ENCODE peak calls at places on chromosomes 3 and 15, in five cellular contexts. M is CD8-positive, alpha-beta T cell; R is Peyer's patch; E is prostate gland; K is PC-3. T is an unnamed sample. For H3K36me3 and H3K9me3, the result is how much of the 10 kb centered on the place peaks cover.

GRCh38 chr3:89360155-89360554 is 252.7 kb downstream of the EPHA3 start:
- DNase-seq in M (no peak), R (no peak), E (no peak), K (peak), T (no peak)

GRCh38 chr15:71333839-71334238 is 218.6 kb downstream of the THSD4 start:
- DNase-seq in M (no peak), R (no peak), E (no peak), K (no peak), T (peak)

GRCh38 chr15:87577336-87577735 is 679.2 kb downstream of the NTRK3 start:
- DNase-seq in M (no peak), R (no peak), E (no peak), K (no peak), T (no peak)

GRCh38 chr3:173510565-173510964 is 113.0 kb downstream of the NLGN1 start:
- DNase-seq in M (no peak), R (no peak), E (no peak), K (no peak), T (no peak)

GRCh38 chr3:775178-775885 is 317.5 kb upstream of the CNTN6 start:
- DNase-seq in M (no peak), R (no peak), E (no peak), K (peak), T (no peak)

GRCh38 chr15:33086500-33087141 is 107.9 kb downstream of the FMN1 start:
- DNase-seq in M (no peak), R (no peak), E (no peak), K (peak), T (no peak)

GRCh38 chr15:99677540-99678134 is 55.6 kb downstream of the LYSMD4 start:
- DNase-seq in M (no peak), R (no peak), E (no peak), K (no peak), T (no peak)

GRCh38 chr3:117836296-117836695 is 1126.7 kb downstream of the TUSC7 start:
- DNase-seq in M (no peak), R (no peak), E (no peak), K (no peak), T (no peak)

GRCh38 chr15:20340931-20341661 is 200.5 kb downstream of the GOLGA6L6 start:
- DNase-seq in M (peak), R (peak), E (peak), K (peak), T (peak)

GRCh38 chr3:169218314-169218983 is 445.1 kb downstream of the MECOM start:
- DNase-seq in M (no peak), R (peak), E (peak), K (peak), T (peak)

GRCh38 chr3:1139071-1139470 is 46.2 kb downstream of the CNTN6 start:
- DNase-seq in M (no peak), R (no peak), E (no peak), K (no peak), T (no peak)

GRCh38 chr3:187912007-187912406 is 166.7 kb upstream of the BCL6 start:
- DNase-seq in M (no peak), R (no peak), E (no peak), K (no peak), T (no peak)

GRCh38 chr15:78329625-78330024 is 10.5 kb upstream of the CRABP1 start:
- DNase-seq in M (no peak), R (no peak), E (no peak), K (peak), T (no peak)

GRCh38 chr3:126361211-126361610 is 4.0 kb upstream of the KLF15 start:
- DNase-seq in M (no peak), R (peak), E (no peak), K (no peak), T (no peak)

GRCh38 chr15:26665950-26666921 is 106.6 kb downstream of the GABRB3 start:
- DNase-seq in M (no peak), R (no peak), E (no peak), K (peak), T (no peak)

GRCh38 chr15:28021281-28022039 is 77.7 kb downstream of the OCA2 start:
- DNase-seq in M (peak), R (peak), E (peak), K (peak), T (peak)

GRCh38 chr3:48130321-48130881 is 57.8 kb downstream of the CDC25A start:
- DNase-seq in M (no peak), R (peak), E (no peak), K (no peak), T (peak)

GRCh38 chr15:61050844-61051569 is 178.1 kb downstream of the RORA start:
- DNase-seq in M (no peak), R (no peak), E (no peak), K (peak), T (peak)

GRCh38 chr3:159458982-159459381 is 529.7 kb upstream of the IL12A start:
- DNase-seq in M (no peak), R (no peak), E (no peak), K (no peak), T (no peak)

GRCh38 chr3:97579365-97579764 is 185.2 kb upstream of the ARL6 start:
- DNase-seq in M (no peak), R (no peak), E (no peak), K (peak), T (no peak)

GRCh38 chr3:51379301-51379700 is 5.8 kb upstream of the MANF start:
- DNase-seq in M (no peak), R (no peak), E (no peak), K (no peak), T (no peak)

GRCh38 chr3:69251078-69251805 is 128.8 kb upstream of the LMOD3 start:
- DNase-seq in M (no peak), R (no peak), E (no peak), K (no peak), T (no peak)

GRCh38 chr3:31466016-31466415 is 66.7 kb upstream of the STT3B start:
- DNase-seq in M (no peak), R (no peak), E (no peak), K (peak), T (peak)

GRCh38 chr3:146974001-146974400 is 368.9 kb upstream of the PLSCR5 start:
- DNase-seq in M (no peak), R (no peak), E (no peak), K (no peak), T (no peak)

GRCh38 chr3:195258449-195259145 is 12.4 kb downstream of the XXYLT1 start:
- DNase-seq in M (no peak), R (peak), E (peak), K (no peak), T (no peak)

GRCh38 chr3:143343944-143344343 is 224.4 kb downstream of the CHST2 start:
- DNase-seq in M (no peak), R (no peak), E (no peak), K (no peak), T (no peak)

GRCh38 chr15:51403072-51403878 is 61.8 kb downstream of the GLDN start:
- DNase-seq in M (no peak), R (no peak), E (no peak), K (peak), T (no peak)

GRCh38 chr3:106296111-106296510 is 427.3 kb upstream of the CBLB start:
- DNase-seq in M (no peak), R (no peak), E (no peak), K (no peak), T (no peak)

GRCh38 chr3:189842681-189843602 is 211.8 kb downstream of the TP63 start:
- DNase-seq in M (no peak), R (no peak), E (peak), K (no peak), T (no peak)

GRCh38 chr3:24475945-24476344 is 18.7 kb downstream of the THRB start:
- DNase-seq in M (no peak), R (no peak), E (no peak), K (peak), T (peak)

GRCh38 chr3:171108066-171108465 is 81.5 kb upstream of the SLC2A2 start:
- DNase-seq in M (no peak), R (no peak), E (no peak), K (peak), T (peak)

GRCh38 chr3:162391301-162391700 is 894.7 kb downstream of the OTOL1 start:
- DNase-seq in M (no peak), R (no peak), E (no peak), K (peak), T (no peak)

GRCh38 chr15:52348056-52348745 is 52.6 kb upstream of the MYO5C start:
- DNase-seq in M (no peak), R (no peak), E (no peak), K (peak), T (no peak)

GRCh38 chr3:69433938-69434263 is 48.0 kb upstream of the FRMD4B start:
- DNase-seq in M (no peak), R (no peak), E (no peak), K (peak), T (peak)

GRCh38 chr3:170622369-170623159 is 36.7 kb upstream of the SLC7A14 start:
- DNase-seq in M (no peak), R (no peak), E (no peak), K (no peak), T (peak)

GRCh38 chr3:188294823-188295487 is 141.0 kb downstream of the LPP start:
- DNase-seq in M (no peak), R (no peak), E (peak), K (peak), T (peak)

GRCh38 chr3:139764936-139765335 is 87.2 kb upstream of the NMNAT3 start:
- DNase-seq in M (no peak), R (no peak), E (no peak), K (peak), T (peak)

GRCh38 chr15:52788099-52788986 is 1.8 kb downstream of the ONECUT1 start:
- DNase-seq in M (no peak), R (no peak), E (no peak), K (no peak), T (no peak)

GRCh38 chr15:29774900-29775299 is 47.4 kb downstream of the TJP1 start:
- DNase-seq in M (no peak), R (no peak), E (no peak), K (peak), T (peak)

GRCh38 chr15:65172531-65172930 is 12.6 kb downstream of the CLPX start:
- DNase-seq in M (no peak), R (no peak), E (no peak), K (no peak), T (no peak)
- H3K36me3 ChIP-seq in M (under half), R (under half), E (under half), K (under half), T (half or more)

DNA sequence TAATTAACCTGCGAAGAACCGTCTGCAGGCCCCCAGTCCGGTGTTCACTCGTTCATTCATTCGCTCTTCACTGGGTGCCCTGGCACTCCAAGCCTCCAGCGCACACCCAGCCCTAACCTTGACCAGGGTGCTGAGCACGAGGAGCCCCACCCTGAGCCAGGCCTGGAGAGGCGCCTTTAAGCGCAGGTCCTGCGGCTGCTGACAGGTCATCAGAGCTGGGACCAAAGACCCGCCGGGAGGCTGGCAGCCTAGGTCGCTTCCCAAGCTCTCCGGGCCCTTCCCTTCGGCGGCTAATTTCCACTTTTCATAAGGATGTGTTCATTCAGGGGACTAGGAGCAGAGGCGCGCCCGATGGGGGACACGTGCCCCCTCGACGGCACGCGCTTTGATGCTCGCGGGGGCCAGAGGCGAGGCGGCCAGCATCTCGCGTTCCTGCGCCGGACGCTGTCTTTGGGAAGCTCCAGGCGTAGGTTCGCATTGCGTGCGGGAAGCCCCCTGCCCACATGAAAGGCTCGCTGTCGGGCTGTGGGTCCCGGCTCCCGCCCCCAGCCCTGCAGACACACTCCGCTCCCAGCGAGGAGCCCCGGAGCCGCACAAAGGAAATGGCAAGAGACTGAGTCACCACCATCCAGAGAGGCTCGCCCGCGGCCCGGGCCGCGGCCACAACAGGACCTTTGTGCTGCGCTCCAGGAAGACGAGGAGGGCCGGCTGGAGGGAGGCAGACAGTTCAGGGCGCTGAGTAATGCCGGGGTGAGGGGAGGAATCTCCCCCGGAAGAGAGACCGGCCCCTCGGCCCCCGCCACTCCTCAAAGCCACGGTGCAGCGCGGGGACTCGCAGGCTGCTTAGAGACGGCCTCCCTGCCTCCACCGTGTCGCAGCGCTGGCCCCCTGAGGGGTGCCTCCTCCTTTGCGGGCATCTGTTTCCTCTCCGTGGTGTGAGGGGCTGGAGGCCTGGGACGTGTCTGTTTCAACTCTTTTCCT is 266.4 kb upstream of the HES1 start:
- DNase-seq in M (no peak), R (peak), E (no peak), K (peak), T (peak)
- H3K4me3 ChIP-seq in M (no peak), R (no peak), E (no peak), K (peak), T (no peak)

DNA sequence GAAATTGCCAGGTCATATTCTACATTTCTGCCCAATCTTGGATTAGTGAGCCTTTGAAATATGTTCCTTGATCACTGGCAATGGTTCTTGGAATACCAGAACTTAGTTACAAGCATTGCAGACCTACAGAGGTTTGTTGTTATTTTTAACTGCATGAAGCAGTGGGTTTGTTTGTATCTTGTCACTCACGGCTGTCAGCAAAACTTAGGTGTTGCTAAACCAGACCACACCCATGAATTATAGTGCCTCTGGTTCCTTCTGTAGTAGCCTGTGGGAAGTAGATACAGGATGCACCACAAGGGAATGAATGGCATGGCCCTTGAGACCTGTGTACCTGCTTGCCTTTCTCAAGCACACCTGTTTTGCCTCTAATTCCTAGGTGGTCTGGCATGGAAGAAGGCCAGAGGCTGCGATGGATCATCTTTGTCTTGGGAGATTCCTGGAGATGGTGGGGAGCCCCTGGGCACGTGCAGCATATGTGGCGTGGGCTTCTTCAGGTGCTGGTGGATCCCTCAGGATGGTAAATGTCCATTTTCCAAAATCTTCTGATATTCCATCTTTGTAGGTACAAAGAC is 138.8 kb downstream of the SNRPN start:
- DNase-seq in M (no peak), R (no peak), E (no peak), K (no peak), T (no peak)
- H3K9me3 ChIP-seq in M (under half), R (half or more), E (under half), K (under half), T (under half)

GRCh38 chr15:74631408-74631807 is 15.8 kb downstream of the CLK3 start:
- DNase-seq in M (no peak), R (no peak), E (no peak), K (no peak), T (no peak)

GRCh38 chr15:74632601-74633000 is 17.0 kb downstream of the CLK3 start:
- DNase-seq in M (no peak), R (no peak), E (no peak), K (no peak), T (no peak)

GRCh38 chr15:74635228-74635627 is 19.6 kb downstream of the CLK3 start:
- DNase-seq in M (peak), R (peak), E (peak), K (peak), T (peak)

GRCh38 chr15:74631935-74632560 is 16.4 kb downstream of the CLK3 start:
- DNase-seq in M (peak), R (peak), E (peak), K (peak), T (peak)

DNA sequence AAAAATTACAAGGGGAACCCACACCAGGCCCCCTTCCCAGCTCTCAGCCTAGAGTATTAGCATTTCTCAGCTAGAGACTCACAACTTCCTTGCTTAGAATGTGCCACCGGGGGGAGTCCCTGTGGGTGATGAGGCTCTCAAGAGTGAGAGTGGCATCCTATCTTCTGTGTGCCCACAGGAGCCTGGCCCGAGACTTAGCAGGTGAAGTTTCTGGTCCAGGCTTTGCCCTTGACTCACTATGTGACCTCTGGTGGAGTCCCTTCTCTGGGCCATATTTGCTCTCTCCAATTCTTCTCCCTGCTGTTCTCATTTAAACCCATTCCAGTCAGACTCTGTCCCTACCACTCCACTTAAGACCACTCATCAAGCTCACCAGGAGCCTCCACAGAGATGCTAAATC is 18.1 kb downstream of the CLK3 start:
- DNase-seq in M (no peak), R (no peak), E (no peak), K (no peak), T (no peak)
- H3K36me3 ChIP-seq in M (under half), R (under half), E (under half), K (under half), T (half or more)

GRCh38 chr15:90203473-90203872 is 2.3 kb downstream of the SEMA4B start:
- DNase-seq in M (no peak), R (no peak), E (no peak), K (no peak), T (no peak)

GRCh38 chr15:90203922-90204321 is 2.8 kb downstream of the SEMA4B start:
- DNase-seq in M (no peak), R (no peak), E (no peak), K (no peak), T (no peak)

GRCh38 chr15:90201944-90202375 is 830 bp downstream of the SEMA4B start:
- DNase-seq in M (no peak), R (no peak), E (no peak), K (no peak), T (no peak)

GRCh38 chr15:90201150-90201943 is at the start of gene SEMA4B:
- DNase-seq in M (peak), R (peak), E (peak), K (peak), T (peak)

GRCh38 chr15:90202929-90203328 is 1.8 kb downstream of the SEMA4B start:
- DNase-seq in M (no peak), R (no peak), E (no peak), K (no peak), T (no peak)
- H3K4me3 ChIP-seq in M (no peak), R (peak), E (peak), K (peak), T (peak)

DNA sequence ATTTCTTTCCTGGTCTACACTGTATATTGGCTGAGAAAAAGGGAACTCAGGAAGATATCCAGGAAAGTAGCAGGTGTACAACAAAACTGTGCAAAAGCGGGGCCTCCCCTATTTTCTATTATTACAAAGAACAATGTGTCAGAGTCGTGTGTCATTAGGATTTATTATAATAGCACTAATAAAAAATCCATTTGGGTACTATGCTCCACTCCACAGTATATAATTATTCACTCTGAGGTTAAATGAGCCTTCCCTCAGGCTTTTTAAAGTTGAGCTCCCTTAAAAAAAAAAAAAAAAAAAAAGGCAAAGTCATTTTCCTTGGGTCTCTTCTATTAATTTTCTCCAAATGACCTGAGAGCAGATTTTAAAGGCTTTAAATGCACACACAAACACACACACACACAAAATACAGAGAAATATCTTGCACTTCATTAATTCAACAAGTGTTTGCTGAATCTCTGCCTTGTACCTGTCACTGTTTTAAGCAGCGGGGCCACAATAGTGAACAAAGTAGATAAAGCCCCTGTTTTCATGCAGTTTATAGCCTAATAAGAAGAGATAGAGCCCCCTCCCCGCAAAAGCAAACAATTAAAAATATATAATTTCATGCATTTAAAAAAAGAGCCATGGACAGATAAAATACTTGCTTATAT is 1.3 kb upstream of the DPP8 start:
- DNase-seq in M (no peak), R (no peak), E (no peak), K (no peak), T (no peak)
- H3K9me3 ChIP-seq in M (under half), R (under half), E (under half), K (under half), T (under half)